ENCODE peak calls at places on chromosome 6, in four cellular contexts. P is GM12892, Z is heart left ventricle, O is stomach. T is an unnamed sample.

GRCh38 chr6:180295-180694 is 112.0 kb upstream of the DUSP22 start:
- DNase-seq in P (no peak), Z (no peak), O (no peak), T (no peak)

GRCh38 chr6:125808060-125808459 is 17.3 kb downstream of the NCOA7 start:
- DNase-seq in P (no peak), Z (no peak), O (no peak), T (no peak)

GRCh38 chr6:37566209-37566859 is 66.6 kb upstream of the CCDC167 start:
- DNase-seq in P (peak; percentile 90), Z (peak; percentile 36), O (peak; percentile 63), T (peak; percentile 69)

GRCh38 chr6:148760568-148761531 is 14.0 kb downstream of the UST start:
- DNase-seq in P (no peak), Z (peak; percentile 29), O (peak; percentile 35), T (no peak)

GRCh38 chr6:63516186-63516944 is 55.9 kb upstream of the LOC128125822 start:
- DNase-seq in P (no peak), Z (no peak), O (no peak), T (no peak)

GRCh38 chr6:136093835-136094234 is 156.3 kb downstream of the MTFR2 start:
- DNase-seq in P (no peak), Z (no peak), O (no peak), T (no peak)

GRCh38 chr6:68911811-68912210 is 276.7 kb downstream of the ADGRB3 start:
- DNase-seq in P (no peak), Z (no peak), O (no peak), T (no peak)

GRCh38 chr6:100209323-100210137 is 215.5 kb upstream of the MCHR2 start:
- DNase-seq in P (no peak), Z (no peak), O (no peak), T (no peak)

GRCh38 chr6:44730771-44731391 is 343.4 kb downstream of the CDC5L start:
- DNase-seq in P (no peak), Z (no peak), O (no peak), T (no peak)

GRCh38 chr6:158654498-158654897 is 4.6 kb downstream of the SYTL3 start:
- DNase-seq in P (no peak), Z (peak; percentile 85), O (peak; percentile 53), T (no peak)

GRCh38 chr6:89843070-89843469 is 13.4 kb downstream of the CASP8AP2 start:
- DNase-seq in P (no peak), Z (no peak), O (no peak), T (no peak)

GRCh38 chr6:113111550-113111949 is 745.6 kb upstream of the MARCKS start:
- DNase-seq in P (no peak), Z (no peak), O (no peak), T (no peak)

GRCh38 chr6:122770835-122771601 is 8.5 kb upstream of the FABP7 start:
- DNase-seq in P (no peak), Z (no peak), O (no peak), T (no peak)

GRCh38 chr6:236519-236918 is 55.8 kb upstream of the DUSP22 start:
- DNase-seq in P (no peak), Z (no peak), O (no peak), T (no peak)

GRCh38 chr6:96301023-96301422 is 220.6 kb upstream of the UFL1 start:
- DNase-seq in P (no peak), Z (no peak), O (no peak), T (no peak)

GRCh38 chr6:89976141-89977020 is 82.1 kb downstream of the GJA10 start:
- DNase-seq in P (no peak), Z (no peak), O (no peak), T (no peak)

GRCh38 chr6:2900221-2900807 is 2.8 kb downstream of the SERPINB9 start:
- DNase-seq in P (no peak), Z (no peak), O (no peak), T (no peak)

GRCh38 chr6:131575834-131576478 is 2.9 kb downstream of the ARG1 start:
- DNase-seq in P (no peak), Z (no peak), O (no peak), T (no peak)

GRCh38 chr6:131574686-131575085 is 1.7 kb downstream of the ARG1 start:
- DNase-seq in P (no peak), Z (no peak), O (no peak), T (no peak)

GRCh38 chr6:131574133-131574532 is 1.1 kb downstream of the ARG1 start:
- DNase-seq in P (no peak), Z (no peak), O (no peak), T (no peak)

GRCh38 chr6:131572686-131573415 is at the start of gene ARG1:
- DNase-seq in P (no peak), Z (no peak), O (no peak), T (no peak)
- TF ChIP-seq POLR2A in P (no peak), Z (no peak), O (no peak), T (no peak)

DNA sequence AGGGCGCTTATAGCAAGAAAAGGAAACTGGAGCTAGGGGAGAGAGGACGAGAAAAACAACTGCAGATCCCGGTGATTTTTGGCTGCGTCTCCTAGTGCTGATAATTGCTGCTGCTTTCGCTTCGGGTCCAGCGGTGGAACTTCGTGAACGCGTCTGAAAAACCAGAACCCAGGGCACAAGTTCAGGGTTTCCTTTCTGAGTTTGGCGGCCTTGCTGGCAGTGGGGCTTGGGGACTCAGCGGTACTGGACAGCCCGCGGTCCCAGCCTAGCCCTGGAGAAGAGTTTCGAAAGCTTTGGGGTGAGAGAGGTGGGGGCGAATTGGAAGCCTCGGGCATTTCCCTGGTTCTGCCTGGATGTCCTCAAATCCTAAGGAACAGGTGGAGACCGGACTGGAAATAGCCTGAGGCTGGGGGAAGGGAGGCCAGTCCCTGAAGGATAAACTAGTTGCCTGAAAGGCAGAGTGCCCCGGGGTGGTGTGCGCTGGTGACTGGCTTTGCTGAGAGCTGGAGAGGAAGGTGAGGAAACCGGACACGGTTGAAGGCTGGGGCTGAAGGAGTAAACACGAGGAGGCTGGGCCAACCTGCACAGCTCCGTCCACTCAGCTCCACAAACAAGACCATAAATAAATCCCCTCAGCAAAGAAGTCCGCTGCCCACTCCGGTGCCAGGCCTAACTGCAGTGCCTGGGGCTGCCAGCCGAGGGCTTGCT is 857 bp downstream of the GMPR start:
- DNase-seq in P (no peak), Z (peak; percentile 33), O (peak; percentile 80), T (peak; percentile 70)
- TF ChIP-seq POLR2A in P (no peak), Z (peak; percentile 55), O (no peak), T (no peak)

GRCh38 chr6:30727920-30728605 is 7.9 kb downstream of the TUBB start:
- DNase-seq in P (no peak), Z (no peak), O (no peak), T (no peak)
- TF ChIP-seq POLR2A in P (no peak), Z (no peak), O (no peak), T (no peak)

DNA sequence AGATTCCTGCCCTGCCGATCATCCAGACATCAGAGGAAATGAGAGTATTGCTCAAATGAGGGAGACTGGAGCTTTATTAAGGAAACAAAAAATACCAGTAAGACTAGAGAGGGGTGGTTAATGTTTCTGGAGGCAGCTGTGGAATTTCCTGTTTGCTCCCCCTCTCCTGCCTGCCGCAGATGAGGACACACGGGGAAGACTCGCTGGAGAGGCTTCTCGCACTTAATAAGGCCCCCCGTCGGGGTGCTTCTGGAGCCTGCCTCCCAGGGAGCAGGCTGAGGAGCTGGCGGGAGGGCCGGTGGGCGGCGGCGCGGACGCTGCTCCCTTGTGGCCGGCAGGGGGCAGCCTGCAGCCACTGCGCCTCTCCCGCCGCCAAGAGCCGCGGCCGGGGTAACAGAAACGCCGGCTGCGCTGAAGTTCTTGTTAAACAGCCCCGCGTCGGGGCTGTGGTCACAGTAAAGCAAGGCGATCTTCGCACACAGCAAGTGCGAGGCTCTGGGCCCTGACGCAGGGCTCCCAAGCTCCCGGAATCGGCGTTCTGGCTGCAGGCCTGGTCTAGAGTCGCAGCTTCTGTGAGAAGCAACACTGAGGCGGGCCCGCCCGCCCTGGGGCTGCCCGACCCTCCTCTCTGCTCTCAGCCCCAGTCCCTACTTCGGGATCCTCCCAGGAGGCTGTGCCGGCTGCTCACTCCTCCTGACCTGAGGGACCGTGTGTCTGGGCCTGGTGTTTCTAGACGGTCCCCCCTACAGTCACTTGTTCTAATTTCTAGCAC is 17.4 kb downstream of the LEMD2 start:
- DNase-seq in P (peak; percentile 84), Z (peak; percentile 68), O (peak; percentile 77), T (peak; percentile 80)
- TF ChIP-seq POLR2A in P (no peak), Z (no peak), O (no peak), T (no peak)

GRCh38 chr6:39114707-39115599 is at the start of gene SAYSD1:
- DNase-seq in P (peak; percentile 79), Z (peak; percentile 91), O (peak; percentile 95), T (peak; percentile 89)
- TF ChIP-seq POLR2A in P (peak; percentile 77), Z (peak; percentile 75), O (no peak), T (peak; percentile 77)

GRCh38 chr6:21586760-21587181 is 6.8 kb upstream of the SOX4 start:
- DNase-seq in P (no peak), Z (peak; percentile 38), O (peak; percentile 49), T (peak; percentile 72)

GRCh38 chr6:21587925-21588811 is 5.4 kb upstream of the SOX4 start:
- DNase-seq in P (peak; percentile 32), Z (peak; percentile 52), O (peak; percentile 57), T (peak; percentile 67)

GRCh38 chr6:21587182-21587924 is 6.2 kb upstream of the SOX4 start:
- DNase-seq in P (peak; percentile 39), Z (peak; percentile 51), O (peak; percentile 67), T (no peak)

GRCh38 chr6:21590345-21590744 is 3.2 kb upstream of the SOX4 start:
- DNase-seq in P (no peak), Z (no peak), O (no peak), T (no peak)

DNA sequence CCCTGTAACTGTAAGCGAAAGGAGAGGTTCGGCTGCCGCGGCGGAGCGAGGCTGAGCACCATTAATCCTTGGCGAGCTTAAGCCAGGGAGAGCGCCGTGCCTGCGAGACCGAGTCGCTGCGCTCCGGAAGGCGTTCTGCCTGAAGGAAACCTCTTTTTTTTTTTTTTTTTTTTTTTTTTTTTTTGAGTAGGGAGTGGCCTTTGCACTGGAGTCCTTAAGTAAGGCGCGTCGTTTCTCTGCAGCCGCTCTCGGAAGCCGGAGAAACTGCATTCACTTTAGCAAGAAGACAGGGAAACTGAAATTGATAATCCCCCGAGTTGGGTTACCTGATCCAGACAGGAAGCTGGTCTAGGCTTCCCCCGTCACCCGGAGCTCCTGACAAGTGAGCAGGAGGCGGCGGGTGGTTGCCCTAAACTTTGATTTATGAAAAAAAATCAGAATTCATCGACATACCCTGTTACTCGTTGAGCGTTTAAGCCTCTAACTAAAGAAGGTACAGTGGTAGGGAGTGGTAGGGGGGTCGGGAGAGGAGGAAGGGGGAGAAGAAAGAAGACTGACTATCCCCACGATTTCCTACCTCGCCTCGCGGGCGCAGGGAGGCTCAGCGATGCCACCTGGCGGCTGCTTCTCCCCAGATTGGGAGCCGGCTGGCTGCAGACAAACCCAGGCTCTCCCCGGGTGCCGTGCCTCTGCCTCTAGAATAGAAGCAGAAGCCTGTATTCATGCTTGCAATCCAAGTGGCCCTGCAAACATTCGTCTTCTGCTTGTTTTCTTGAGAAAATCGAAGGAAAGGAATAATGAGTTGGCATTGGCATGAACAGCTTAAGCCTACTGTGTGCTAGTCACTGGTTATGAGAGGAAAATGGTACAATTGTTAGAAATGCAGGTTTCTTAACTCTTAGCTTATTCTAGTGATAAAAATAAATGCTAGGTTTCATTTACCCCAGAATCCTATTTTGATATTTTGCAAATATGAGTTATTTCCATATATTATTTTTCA is 4.4 kb upstream of the SOX4 start:
- DNase-seq in P (peak; percentile 44), Z (peak; percentile 87), O (peak; percentile 92), T (peak; percentile 93)
- TF ChIP-seq POLR2A in P (peak; percentile 70), Z (no peak), O (no peak), T (peak; percentile 9)

T was measured in Peyer's patch.